ENCODE peak calls at places on chromosomes 13 and 19, in six cellular contexts. N is RWPE1; R is stimulated activated CD8-positive, alpha-beta memory T cell treated with anti-CD3 and anti-CD28 coated beads, Interleukin-7, amount 100 ng/mL, for 1 hour; P is T-cell; A is activated CD8-positive, alpha-beta memory T cell treated with anti-CD3 and anti-CD28 coated beads for 1 hour; S is stimulated activated CD4-positive, alpha-beta T cell treated with anti-CD3 and anti-CD28 coated beads, Interleukin-2, amount 100 ng/mL, for 24 hours. X is an unnamed sample.

GRCh38 chr13:60572003-60572792 is 175.2 kb downstream of the TDRD3 start:
- DNase-seq in N (peak; percentile 33), R (no peak), P (no peak), A (no peak), S (no peak), X (peak; percentile 47)

GRCh38 chr19:19181614-19182013 is 10.3 kb downstream of the BORCS8 start:
- DNase-seq in N (no peak), R (no peak), P (no peak), A (no peak), S (no peak), X (no peak)

GRCh38 chr13:101452519-101453485 is at the start of gene ITGBL1:
- DNase-seq in N (no peak), R (no peak), P (no peak), A (no peak), S (no peak), X (no peak)

GRCh38 chr19:44050740-44051653 is 839 bp upstream of the ZNF223 start:
- DNase-seq in N (no peak), R (no peak), P (no peak), A (no peak), S (peak; percentile 31), X (peak; percentile 2)

GRCh38 chr13:83730674-83731073 is 151.6 kb downstream of the SLITRK1 start:
- DNase-seq in N (no peak), R (no peak), P (no peak), A (no peak), S (no peak), X (no peak)

GRCh38 chr13:109699628-109700071 is 86.7 kb downstream of the IRS2 start:
- DNase-seq in N (no peak), R (no peak), P (no peak), A (no peak), S (no peak), X (no peak)

GRCh38 chr13:33911521-33911920 is 93.6 kb downstream of the RFC3 start:
- DNase-seq in N (peak; percentile 2), R (no peak), P (no peak), A (no peak), S (no peak), X (no peak)

GRCh38 chr13:67091603-67092002 is 138.5 kb downstream of the PCDH9 start:
- DNase-seq in N (no peak), R (no peak), P (no peak), A (no peak), S (no peak), X (no peak)

GRCh38 chr13:49561064-49561410 is 24.3 kb downstream of the RCBTB1 start:
- DNase-seq in N (no peak), R (no peak), P (no peak), A (no peak), S (no peak), X (peak; percentile 96)

GRCh38 chr19:38867176-38867780 is 10.8 kb downstream of the RINL start:
- DNase-seq in N (no peak), R (no peak), P (no peak), A (no peak), S (no peak), X (no peak)

GRCh38 chr19:51123381-51124186 is 1.1 kb upstream of the SIGLEC9 start:
- DNase-seq in N (no peak), R (no peak), P (peak; percentile 55), A (peak; percentile 20), S (no peak), X (peak; percentile 36)

GRCh38 chr19:48735031-48735615 is 5.3 kb downstream of the RASIP1 start:
- DNase-seq in N (no peak), R (no peak), P (no peak), A (no peak), S (no peak), X (peak; percentile 40)

GRCh38 chr13:74574964-74575728 is 440.9 kb upstream of the KLF12 start:
- DNase-seq in N (no peak), R (no peak), P (no peak), A (no peak), S (no peak), X (peak; percentile 3)

GRCh38 chr19:38735257-38735686 is 9.0 kb downstream of the CAPN12 start:
- DNase-seq in N (no peak), R (no peak), P (no peak), A (no peak), S (peak; percentile 37), X (no peak)

GRCh38 chr19:24052811-24053210 is 34.2 kb upstream of the ZNF254 start:
- DNase-seq in N (no peak), R (no peak), P (no peak), A (no peak), S (no peak), X (no peak)

GRCh38 chr19:39224910-39225309 is 19.9 kb downstream of the IFNL3 start:
- DNase-seq in N (no peak), R (no peak), P (no peak), A (no peak), S (no peak), X (no peak)

GRCh38 chr19:18190278-18190677 is 2.7 kb upstream of the MPV17L2 start:
- DNase-seq in N (no peak), R (no peak), P (no peak), A (no peak), S (no peak), X (no peak)

GRCh38 chr13:30194906-30195305 is 112.4 kb downstream of the KATNAL1 start:
- DNase-seq in N (no peak), R (no peak), P (no peak), A (no peak), S (no peak), X (peak; percentile 51)

GRCh38 chr19:19637523-19638251 is 5.8 kb downstream of the GMIP start:
- DNase-seq in N (no peak), R (no peak), P (no peak), A (no peak), S (no peak), X (no peak)

GRCh38 chr13:36858285-36858684 is 39.3 kb downstream of the RFXAP start:
- DNase-seq in N (peak; percentile 21), R (no peak), P (no peak), A (no peak), S (no peak), X (peak; percentile 63)

GRCh38 chr13:110113284-110113764 is 193.6 kb downstream of the COL4A1 start:
- DNase-seq in N (peak; percentile 61), R (no peak), P (no peak), A (no peak), S (no peak), X (peak; percentile 81)

GRCh38 chr19:7267792-7268736 is 26.1 kb downstream of the INSR start:
- DNase-seq in N (no peak), R (no peak), P (no peak), A (no peak), S (no peak), X (peak; percentile 10)

GRCh38 chr19:18392936-18393335 is 4.5 kb downstream of the LRRC25 start:
- DNase-seq in N (no peak), R (no peak), P (no peak), A (no peak), S (no peak), X (no peak)

GRCh38 chr13:39100996-39101751 is 62.9 kb downstream of the NHLRC3 start:
- DNase-seq in N (no peak), R (no peak), P (no peak), A (no peak), S (no peak), X (no peak)

GRCh38 chr13:101614491-101614890 is 162.0 kb downstream of the ITGBL1 start:
- DNase-seq in N (no peak), R (no peak), P (no peak), A (no peak), S (no peak), X (no peak)

GRCh38 chr19:51572415-51572814 is 1.3 kb downstream of the ZNF175 start:
- DNase-seq in N (no peak), R (no peak), P (no peak), A (no peak), S (no peak), X (no peak)

GRCh38 chr13:46633416-46633815 is 80.4 kb downstream of the LRCH1 start:
- DNase-seq in N (peak; percentile 30), R (no peak), P (no peak), A (no peak), S (no peak), X (peak; percentile 79)

GRCh38 chr13:25136872-25137623 is 35.0 kb downstream of the AMER2 start:
- DNase-seq in N (no peak), R (no peak), P (no peak), A (no peak), S (no peak), X (no peak)

GRCh38 chr19:16191216-16191908 is 6.2 kb downstream of the FAM32A start:
- DNase-seq in N (no peak), R (no peak), P (no peak), A (no peak), S (no peak), X (no peak)

GRCh38 chr13:40777957-40778235 is 6.9 kb upstream of the MRPS31 start:
- DNase-seq in N (no peak), R (no peak), P (no peak), A (no peak), S (no peak), X (peak; percentile 35)